ENCODE peak calls at places on chromosomes 12 and 14, in four cellular contexts. N is GM12878, B is HepG2, S is SK-N-SH. Z is an unnamed sample.

GRCh38 chr12:47740536-47741339 is 15.4 kb upstream of the ENDOU start:
- DNase-seq in N (no peak), B (peak; percentile 9), S (peak; percentile 31), Z (no peak)

GRCh38 chr12:104147346-104147745 is 9.3 kb upstream of the NFYB start:
- DNase-seq in N (no peak), B (no peak), S (no peak), Z (no peak)

GRCh38 chr14:87000071-87000470 is 992.9 kb downstream of the GALC start:
- DNase-seq in N (no peak), B (no peak), S (no peak), Z (no peak)

GRCh38 chr14:52429451-52429850 is 115.3 kb downstream of the PTGER2 start:
- DNase-seq in N (no peak), B (no peak), S (no peak), Z (no peak)

GRCh38 chr12:22408605-22409004 is 74.1 kb upstream of the ST8SIA1 start:
- DNase-seq in N (no peak), B (no peak), S (no peak), Z (no peak)

GRCh38 chr14:24298892-24299254 is 707 bp downstream of the DHRS1 start:
- DNase-seq in N (no peak), B (peak; percentile 82), S (no peak), Z (peak; percentile 41)

GRCh38 chr12:47547077-47547476 is 158.8 kb downstream of the RPAP3 start:
- DNase-seq in N (no peak), B (no peak), S (no peak), Z (peak; percentile 15)

GRCh38 chr12:103751600-103751999 is 89.4 kb downstream of the NT5DC3 start:
- DNase-seq in N (no peak), B (no peak), S (no peak), Z (no peak)

GRCh38 chr12:105107176-105107496 is 395 bp upstream of the WASHC4 start:
- DNase-seq in N (no peak), B (no peak), S (peak; percentile 67), Z (peak; percentile 23)

GRCh38 chr12:120515496-120515895 is 13.5 kb downstream of the COQ5 start:
- DNase-seq in N (no peak), B (no peak), S (no peak), Z (no peak)

GRCh38 chr12:104957388-104958008 is 592 bp downstream of the SLC41A2 start:
- DNase-seq in N (no peak), B (no peak), S (peak; percentile 77), Z (peak; percentile 3)

GRCh38 chr12:45768194-45768593 is 38.7 kb downstream of the ARID2 start:
- DNase-seq in N (no peak), B (no peak), S (no peak), Z (no peak)
- TF ChIP-seq USF2 in N (no peak), B (no peak), S (no peak), Z (no peak)

GRCh38 chr14:50774542-50775267 is 56.3 kb downstream of the NIN start:
- DNase-seq in N (no peak), B (no peak), S (no peak), Z (no peak)

GRCh38 chr14:50775357-50775756 is 55.6 kb downstream of the NIN start:
- DNase-seq in N (no peak), B (no peak), S (no peak), Z (no peak)

GRCh38 chr14:50776522-50776921 is 54.4 kb downstream of the NIN start:
- DNase-seq in N (no peak), B (no peak), S (no peak), Z (no peak)

GRCh38 chr14:50772361-50772760 is 58.6 kb downstream of the NIN start:
- DNase-seq in N (no peak), B (no peak), S (no peak), Z (no peak)

DNA sequence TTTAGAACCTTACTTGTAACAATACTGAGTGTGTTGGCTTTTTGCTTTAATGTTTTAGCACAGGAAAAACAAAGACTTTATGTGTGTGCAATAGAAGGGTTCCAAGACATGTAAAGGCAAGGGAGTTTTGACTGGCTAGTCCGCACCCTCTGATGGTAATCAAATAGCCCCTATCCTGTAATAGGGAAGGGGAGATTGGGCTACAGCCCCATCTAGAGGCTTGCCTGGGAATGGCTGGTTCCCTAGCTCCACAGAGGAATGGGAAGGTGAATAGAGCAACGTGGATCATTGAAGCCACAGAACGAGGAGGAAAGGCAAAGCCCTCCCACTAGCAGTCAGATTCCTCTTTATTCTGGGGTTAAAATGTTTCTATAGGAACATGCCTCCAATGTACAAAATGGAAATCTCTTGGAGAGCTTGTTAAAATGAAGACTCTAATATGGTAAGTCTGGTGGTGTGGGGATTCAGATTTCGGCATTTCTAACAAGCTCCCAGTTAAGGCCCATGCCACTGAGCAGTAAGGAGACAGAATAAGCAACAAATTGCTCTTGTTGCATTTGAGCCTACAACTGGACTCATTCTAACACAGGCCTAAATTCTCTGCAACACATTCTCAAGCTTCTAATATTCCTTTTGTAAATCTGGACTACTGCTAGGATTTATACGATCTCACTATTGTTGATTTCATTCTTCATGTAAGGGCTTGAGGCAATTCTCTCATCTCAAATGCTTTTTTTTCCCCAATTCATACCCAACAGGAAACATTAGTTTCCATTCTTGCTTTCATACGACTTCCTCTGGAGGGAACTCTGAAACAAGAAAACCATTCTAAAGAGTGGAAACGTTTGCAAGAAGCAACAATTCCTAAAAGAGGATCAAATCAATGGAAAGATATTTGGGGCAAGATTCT is 57.1 kb downstream of the NIN start:
- DNase-seq in N (no peak), B (peak; percentile 11), S (peak; percentile 76), Z (peak; percentile 51)
- TF ChIP-seq ZBTB33 in N (no peak), B (no peak), S (no peak), Z (no peak)

DNA sequence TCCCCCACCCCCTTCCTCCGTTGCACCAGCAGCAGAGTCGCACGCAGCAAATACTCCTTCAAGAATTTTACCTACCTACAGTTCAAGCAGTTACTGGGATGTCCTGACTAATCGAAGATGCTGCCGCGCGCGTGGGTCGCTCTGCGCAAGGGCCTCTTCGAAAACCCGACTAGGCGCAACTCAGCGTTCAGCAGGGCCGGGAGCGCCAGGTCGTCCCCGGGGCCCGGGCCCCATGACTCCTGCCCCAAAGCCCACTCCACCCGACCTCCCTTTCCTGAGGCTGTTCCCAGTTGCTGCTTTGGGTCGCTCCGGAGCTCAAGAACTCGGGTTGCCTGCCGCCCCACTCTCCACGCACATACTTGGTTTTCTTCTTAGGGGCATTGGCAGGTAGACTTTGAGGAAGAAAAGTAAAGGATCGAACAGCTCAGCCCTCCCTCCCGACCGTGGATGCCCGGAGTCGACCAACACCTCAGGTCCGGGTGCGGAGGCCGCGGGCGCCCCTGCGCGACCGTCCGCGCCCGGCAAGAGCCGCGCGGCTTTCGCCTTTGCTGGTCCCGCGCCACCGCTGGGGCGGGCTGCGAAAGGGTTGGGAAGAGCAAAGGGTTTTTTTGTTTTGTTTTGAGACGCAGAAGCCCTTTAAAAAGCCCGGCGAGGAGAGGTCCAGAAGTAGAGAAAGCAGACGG is 1.9 kb downstream of the BMP4 start:
- DNase-seq in N (no peak), B (no peak), S (no peak), Z (no peak)
- TF ChIP-seq USF2 in N (no peak), B (no peak), S (no peak), Z (no peak)

DNA sequence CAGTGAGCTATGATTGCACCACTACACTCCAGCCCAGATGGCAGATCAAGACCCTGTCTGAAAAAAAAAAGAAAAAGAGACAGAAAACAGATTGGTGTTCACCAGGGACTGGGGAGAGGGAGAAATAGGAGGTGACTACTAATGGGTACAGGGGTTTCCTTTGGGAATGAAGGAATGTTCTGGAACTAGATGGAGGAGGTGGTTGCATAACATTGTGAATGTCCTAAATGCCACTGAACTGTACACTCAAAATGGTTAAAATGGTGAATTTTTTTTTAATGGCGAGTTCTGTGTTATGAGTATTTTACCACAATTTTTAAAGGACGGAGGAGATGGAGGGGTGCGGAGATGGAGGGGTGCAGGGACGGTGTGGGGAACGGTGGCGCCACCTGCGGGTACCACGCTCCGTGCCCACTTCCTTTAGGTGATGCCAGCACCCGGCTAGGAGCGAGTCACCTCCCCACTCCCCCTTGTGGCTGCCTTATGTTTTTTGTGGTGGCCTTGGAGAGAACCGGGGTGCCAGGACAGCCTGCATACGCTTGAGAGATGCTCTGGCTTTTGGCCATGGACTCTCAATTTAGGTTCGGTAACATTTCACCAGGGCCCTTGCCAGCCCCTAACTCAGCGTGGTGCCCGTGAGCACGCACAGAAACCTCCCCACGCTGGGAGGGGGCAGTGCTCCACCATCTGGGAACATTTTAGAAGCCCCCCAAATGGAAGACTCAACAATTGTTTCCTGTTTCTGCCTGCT is 16.1 kb downstream of the UBC start:
- DNase-seq in N (no peak), B (peak; percentile 63), S (peak; percentile 81), Z (peak; percentile 57)
- TF ChIP-seq ZBTB33 in N (no peak), B (peak; percentile 60), S (no peak), Z (no peak)

GRCh38 chr12:102736328-102736727 is 180.7 kb downstream of the PAH start:
- DNase-seq in N (no peak), B (no peak), S (no peak), Z (no peak)

GRCh38 chr12:102740157-102741032 is 176.6 kb downstream of the PAH start:
- DNase-seq in N (no peak), B (peak; percentile 6), S (no peak), Z (no peak)

GRCh38 chr12:102730996-102731395 is 186.0 kb downstream of the PAH start:
- DNase-seq in N (no peak), B (no peak), S (no peak), Z (no peak)

DNA sequence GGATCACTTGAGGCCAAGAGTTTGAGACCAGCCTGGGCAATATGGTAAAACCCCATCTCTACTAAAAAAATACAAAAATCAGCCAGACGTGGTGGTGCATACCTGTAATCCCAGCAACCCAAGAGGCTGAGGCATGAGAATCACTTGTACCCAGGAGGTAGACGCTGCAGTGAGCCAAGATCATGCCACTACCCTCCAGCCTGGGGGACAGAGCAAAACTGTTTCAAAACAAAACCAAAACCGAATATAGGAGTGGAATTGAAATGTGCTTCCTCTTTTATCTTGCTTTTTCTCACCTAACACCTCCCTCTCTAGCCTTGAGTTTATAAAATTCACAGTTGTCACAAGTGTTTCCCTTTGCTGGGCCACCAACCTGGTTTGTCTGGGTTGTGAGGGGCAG is 181.9 kb downstream of the PAH start:
- DNase-seq in N (peak; percentile 75), B (no peak), S (no peak), Z (no peak)
- TF ChIP-seq USF2 in N (no peak), B (no peak), S (no peak), Z (no peak)

GRCh38 chr12:129535351-129535750 is 368.5 kb downstream of the TMEM132D start:
- DNase-seq in N (no peak), B (no peak), S (no peak), Z (no peak)
- TF ChIP-seq ZBTB33 in N (no peak), B (no peak), S (no peak), Z (no peak)

DNA sequence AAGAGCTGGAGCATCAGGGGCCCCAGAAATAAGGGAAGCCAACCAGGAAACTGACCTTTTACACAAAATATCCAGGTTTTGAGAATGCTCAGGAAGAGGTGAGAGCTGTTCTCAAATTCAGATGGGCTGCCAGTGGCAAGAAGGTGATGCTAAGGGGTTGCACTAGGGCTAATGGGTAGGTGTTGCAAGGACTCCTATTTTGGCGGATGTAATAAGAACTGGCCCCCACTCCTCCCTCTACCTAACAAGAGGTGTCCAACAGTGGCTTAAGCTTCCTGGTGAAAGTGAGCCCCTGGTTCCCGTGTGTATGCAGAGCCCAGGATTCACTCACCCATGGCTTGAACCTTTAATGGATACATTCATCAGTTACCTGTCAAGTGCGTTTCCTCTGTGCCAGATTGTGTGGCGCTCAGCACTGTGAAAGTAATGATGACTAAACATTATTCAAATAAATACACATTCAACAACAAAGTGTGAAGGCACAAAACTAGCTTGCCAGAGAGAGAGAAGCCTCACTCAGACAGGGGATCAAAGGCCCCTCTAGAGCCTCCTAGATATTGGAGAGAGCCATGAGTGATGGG is 705 bp upstream of the CHGA start:
- DNase-seq in N (no peak), B (no peak), S (no peak), Z (no peak)
- TF ChIP-seq USF2 in N (no peak), B (no peak), S (no peak), Z (no peak)

Z was measured in K562.